ENCODE peak calls at places on chromosomes 6 and 20, in four cellular contexts. One of them, this sample, is unnamed.

GRCh38 chr6:116409756-116410155 is 39.0 kb downstream of the DSE start:
- DNase-seq in WTC11: no peak
- DNase-seq in K562: no peak
- DNase-seq in HepG2: no peak
- DNase-seq in this sample: peak

GRCh38 chr6:137240168-137240567 is 21.0 kb upstream of the IFNGR1 start:
- DNase-seq in WTC11: no peak
- DNase-seq in K562: no peak
- DNase-seq in HepG2: peak
- DNase-seq in this sample: no peak

GRCh38 chr20:53124075-53124532 is 151.9 kb downstream of the TSHZ2 start:
- DNase-seq in HepG2: no peak
- DNase-seq in K562: no peak
- DNase-seq in WTC11: no peak
- DNase-seq in this sample: no peak

GRCh38 chr6:169445661-169446581 is 192.3 kb upstream of the THBS2 start:
- DNase-seq in K562: no peak
- DNase-seq in WTC11: no peak
- DNase-seq in HepG2: no peak
- DNase-seq in this sample: no peak

GRCh38 chr6:118283759-118284158 is 264.3 kb upstream of the PLN start:
- DNase-seq in HepG2: peak
- DNase-seq in K562: peak
- DNase-seq in WTC11: peak
- DNase-seq in this sample: no peak

GRCh38 chr6:15623282-15624116 is 39.3 kb downstream of the DTNBP1 start:
- DNase-seq in WTC11: no peak
- DNase-seq in K562: no peak
- DNase-seq in HepG2: peak
- DNase-seq in this sample: no peak

GRCh38 chr20:21125072-21125848 is 622 bp upstream of the KIZ start:
- DNase-seq in K562: no peak
- DNase-seq in WTC11: peak
- DNase-seq in HepG2: peak
- DNase-seq in this sample: no peak

GRCh38 chr6:75800133-75800532 is 51.1 kb downstream of the MYO6 start:
- DNase-seq in K562: no peak
- DNase-seq in HepG2: no peak
- DNase-seq in WTC11: no peak
- DNase-seq in this sample: no peak

GRCh38 chr6:55617272-55617671 is 38.3 kb upstream of the HMGCLL1 start:
- DNase-seq in K562: peak
- DNase-seq in HepG2: peak
- DNase-seq in WTC11: peak
- DNase-seq in this sample: no peak

GRCh38 chr20:17226410-17227198 is at the start of gene PCSK2:
- DNase-seq in WTC11: peak
- DNase-seq in K562: peak
- DNase-seq in HepG2: no peak
- DNase-seq in this sample: no peak

GRCh38 chr6:30615219-30615957 is 1.7 kb downstream of the PPP1R10 start:
- DNase-seq in HepG2: peak
- DNase-seq in WTC11: no peak
- DNase-seq in K562: no peak
- DNase-seq in this sample: no peak

GRCh38 chr6:136153976-136154375 is 96.1 kb downstream of the MTFR2 start:
- DNase-seq in WTC11: no peak
- DNase-seq in K562: no peak
- DNase-seq in HepG2: no peak
- DNase-seq in this sample: no peak

DNA sequence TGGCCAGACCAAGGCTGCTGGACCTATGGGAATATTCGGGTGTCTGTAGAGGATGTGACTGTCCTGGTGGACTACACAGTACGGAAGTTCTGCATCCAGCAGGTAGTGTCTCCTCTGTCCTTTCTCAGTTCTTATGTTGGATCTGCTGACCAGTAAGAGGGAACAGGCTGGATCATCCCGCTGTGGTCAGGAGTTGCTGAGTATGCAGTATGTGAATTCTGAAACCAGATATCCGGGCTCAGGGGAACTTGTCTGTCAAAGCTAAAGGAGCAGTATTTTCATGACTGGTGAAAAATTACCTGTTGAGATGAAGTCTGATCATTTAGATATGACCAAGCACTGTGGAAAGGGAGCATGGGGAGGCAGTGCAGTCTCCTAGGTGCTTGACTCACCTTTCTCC is 22.1 kb upstream of the GNRH2 start:
- DNase-seq in WTC11: no peak
- DNase-seq in K562: no peak
- DNase-seq in HepG2: no peak
- DNase-seq in this sample: no peak
- TF ChIP-seq NR2C2 in WTC11: no peak
- TF ChIP-seq NR2C2 in K562: no peak
- TF ChIP-seq NR2C2 in HepG2: no peak
- TF ChIP-seq NR2C2 in this sample: no peak

GRCh38 chr6:37513155-37513554 is 13.5 kb upstream of the CCDC167 start:
- DNase-seq in HepG2: no peak
- DNase-seq in WTC11: no peak
- DNase-seq in K562: no peak
- DNase-seq in this sample: no peak

GRCh38 chr6:37515712-37516075 is 16.0 kb upstream of the CCDC167 start:
- DNase-seq in K562: no peak
- DNase-seq in WTC11: no peak
- DNase-seq in HepG2: no peak
- DNase-seq in this sample: no peak

GRCh38 chr6:37513576-37513975 is 13.9 kb upstream of the CCDC167 start:
- DNase-seq in K562: no peak
- DNase-seq in HepG2: no peak
- DNase-seq in WTC11: no peak
- DNase-seq in this sample: no peak

GRCh38 chr6:37514840-37515239 is 15.1 kb upstream of the CCDC167 start:
- DNase-seq in HepG2: no peak
- DNase-seq in K562: no peak
- DNase-seq in WTC11: no peak
- DNase-seq in this sample: no peak

DNA sequence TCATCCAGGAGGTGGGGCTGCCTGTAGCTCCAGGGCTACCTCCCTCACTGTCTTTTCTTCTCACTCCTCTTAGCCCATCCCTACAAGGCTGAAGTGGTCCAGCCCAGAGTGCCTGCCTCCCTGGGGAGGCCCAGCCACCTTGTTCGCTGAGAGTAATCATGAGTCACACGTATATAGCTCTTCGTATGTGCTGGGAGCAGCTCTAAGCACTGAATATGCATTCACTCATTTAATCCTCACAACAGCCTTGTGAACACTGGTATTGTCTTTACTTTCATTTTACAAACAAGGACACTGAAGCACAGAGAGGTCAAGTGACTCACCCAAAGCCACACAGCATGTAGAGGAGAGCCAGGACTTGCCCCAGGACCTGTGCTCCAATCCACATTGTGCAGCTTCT is 14.7 kb upstream of the CCDC167 start:
- DNase-seq in K562: no peak
- DNase-seq in WTC11: no peak
- DNase-seq in HepG2: no peak
- DNase-seq in this sample: no peak
- TF ChIP-seq SP1 in K562: no peak
- TF ChIP-seq SP1 in WTC11: no peak
- TF ChIP-seq SP1 in HepG2: no peak
- TF ChIP-seq SP1 in this sample: no peak

DNA sequence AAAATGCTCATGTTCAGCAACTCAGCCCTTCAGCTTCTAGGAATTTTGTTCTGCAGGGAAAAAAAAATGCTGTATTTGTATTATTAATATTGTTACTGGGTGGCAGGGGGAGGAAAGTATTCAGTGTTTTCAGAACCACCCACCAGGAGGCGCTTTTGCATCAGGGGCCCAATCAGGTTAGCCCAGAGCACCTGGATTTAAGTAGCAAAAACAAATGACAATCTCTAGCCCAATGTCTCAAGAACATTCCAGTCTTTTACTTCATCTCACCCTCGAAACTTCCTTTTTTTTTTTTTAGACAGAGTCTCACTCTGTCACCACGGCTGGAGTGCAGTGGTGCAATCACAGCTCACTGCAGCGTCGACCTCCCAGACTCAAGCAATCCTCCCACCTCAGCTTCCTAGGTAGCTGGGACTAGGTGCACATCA is 635 bp upstream of the C20orf203 start:
- DNase-seq in K562: peak
- DNase-seq in HepG2: peak
- DNase-seq in WTC11: peak
- DNase-seq in this sample: no peak
- TF ChIP-seq NR2C2 in K562: no peak
- TF ChIP-seq NR2C2 in HepG2: peak
- TF ChIP-seq NR2C2 in WTC11: no peak
- TF ChIP-seq NR2C2 in this sample: no peak

DNA sequence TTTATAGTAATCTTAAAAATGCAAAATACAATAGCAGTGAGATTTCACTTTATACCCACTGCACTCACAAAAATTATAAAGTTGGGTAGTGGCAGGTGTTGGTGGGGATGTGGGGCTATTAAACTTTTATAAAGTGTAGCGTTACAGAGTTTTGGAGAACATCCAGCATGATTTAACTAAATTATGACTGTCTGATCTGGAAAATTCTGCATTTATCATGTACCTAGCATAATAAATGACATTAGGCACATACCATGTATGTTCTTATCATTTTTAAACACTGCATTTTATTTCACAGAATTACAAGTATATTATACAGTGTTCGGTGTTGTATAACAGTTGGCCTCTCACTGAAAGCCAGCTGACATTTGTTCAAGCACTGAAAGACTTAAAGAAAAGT is 169.9 kb downstream of the ADGB start:
- DNase-seq in K562: no peak
- DNase-seq in HepG2: no peak
- DNase-seq in WTC11: no peak
- DNase-seq in this sample: no peak
- TF ChIP-seq SP1 in K562: no peak
- TF ChIP-seq SP1 in HepG2: no peak
- TF ChIP-seq SP1 in WTC11: no peak
- TF ChIP-seq SP1 in this sample: no peak

DNA sequence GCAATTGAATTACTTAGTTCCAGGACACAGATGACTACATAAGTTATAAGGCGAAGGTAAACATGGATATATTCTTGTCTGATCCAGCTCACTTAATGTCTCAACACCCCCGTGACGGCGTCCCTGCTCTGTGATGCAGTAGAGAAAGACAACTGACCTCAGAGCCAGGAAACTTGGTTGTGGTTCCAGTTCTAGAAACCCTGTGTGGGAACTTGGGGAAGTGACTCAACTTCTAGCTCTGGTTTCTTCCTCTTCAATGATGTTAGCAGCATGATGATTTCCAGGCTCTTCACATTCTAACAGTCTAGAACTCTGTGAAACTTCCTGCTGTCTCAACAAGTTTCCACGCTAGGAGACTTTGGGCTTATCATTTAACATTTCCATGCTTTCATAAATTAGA is 18.4 kb downstream of the LAMA4 start:
- DNase-seq in WTC11: no peak
- DNase-seq in HepG2: no peak
- DNase-seq in K562: no peak
- DNase-seq in this sample: no peak
- TF ChIP-seq NR2C2 in WTC11: no peak
- TF ChIP-seq NR2C2 in HepG2: no peak
- TF ChIP-seq NR2C2 in K562: no peak
- TF ChIP-seq NR2C2 in this sample: no peak

GRCh38 chr20:51487076-51487475 is 55.4 kb downstream of the NFATC2 start:
- DNase-seq in HepG2: no peak
- DNase-seq in K562: no peak
- DNase-seq in WTC11: no peak
- DNase-seq in this sample: no peak

GRCh38 chr20:51489611-51490010 is 52.9 kb downstream of the NFATC2 start:
- DNase-seq in K562: no peak
- DNase-seq in HepG2: no peak
- DNase-seq in WTC11: no peak
- DNase-seq in this sample: no peak

GRCh38 chr20:51488331-51488730 is 54.2 kb downstream of the NFATC2 start:
- DNase-seq in WTC11: no peak
- DNase-seq in K562: no peak
- DNase-seq in HepG2: no peak
- DNase-seq in this sample: no peak

GRCh38 chr20:51486197-51487005 is 56.1 kb downstream of the NFATC2 start:
- DNase-seq in HepG2: no peak
- DNase-seq in WTC11: no peak
- DNase-seq in K562: no peak
- DNase-seq in this sample: no peak

GRCh38 chr20:51487525-51488279 is 54.8 kb downstream of the NFATC2 start:
- DNase-seq in WTC11: no peak
- DNase-seq in K562: peak
- DNase-seq in HepG2: peak
- DNase-seq in this sample: no peak
- TF ChIP-seq SP1 in WTC11: no peak
- TF ChIP-seq SP1 in K562: no peak
- TF ChIP-seq SP1 in HepG2: no peak
- TF ChIP-seq SP1 in this sample: no peak

GRCh38 chr20:58327211-58327610 is 17.7 kb downstream of the RAB22A start:
- DNase-seq in K562: peak
- DNase-seq in HepG2: peak
- DNase-seq in WTC11: no peak
- DNase-seq in this sample: no peak
- TF ChIP-seq NR2C2 in K562: no peak
- TF ChIP-seq NR2C2 in HepG2: no peak
- TF ChIP-seq NR2C2 in WTC11: no peak
- TF ChIP-seq NR2C2 in this sample: no peak

GRCh38 chr6:466564-466963 is 75.0 kb downstream of the IRF4 start:
- DNase-seq in WTC11: no peak
- DNase-seq in K562: no peak
- DNase-seq in HepG2: no peak
- DNase-seq in this sample: no peak
- TF ChIP-seq SP1 in WTC11: no peak
- TF ChIP-seq SP1 in K562: no peak
- TF ChIP-seq SP1 in HepG2: no peak
- TF ChIP-seq SP1 in this sample: no peak

This sample was measured in GM12878.